ENCODE peak calls at places on chromosomes 1 and 21, in ten cellular contexts. One of them, this sample, is unnamed.

GRCh38 chr1:11458811-11459275 is 20.1 kb upstream of the DISP3 start:
- DNase-seq in substantia nigra: peak; percentile 50
- DNase-seq in small intestine: no peak
- DNase-seq in colonic mucosa: no peak
- DNase-seq in CD4-positive, CD25-positive, alpha-beta regulatory T cell: no peak
- DNase-seq in lung: no peak
- DNase-seq in aorta: no peak
- DNase-seq in cardiac muscle cell: peak; percentile 7
- DNase-seq in AG04450: no peak
- DNase-seq in RWPE1: no peak
- DNase-seq in this sample: no peak

GRCh38 chr1:244918422-244919319 is 54.3 kb upstream of the HNRNPU start:
- DNase-seq in colonic mucosa: peak; percentile 32
- DNase-seq in substantia nigra: peak; percentile 2
- DNase-seq in RWPE1: no peak
- DNase-seq in lung: peak; percentile 31
- DNase-seq in cardiac muscle cell: peak; percentile 29
- DNase-seq in aorta: peak; percentile 47
- DNase-seq in small intestine: peak; percentile 33
- DNase-seq in CD4-positive, CD25-positive, alpha-beta regulatory T cell: peak; percentile 56
- DNase-seq in AG04450: no peak
- DNase-seq in this sample: no peak

GRCh38 chr1:119275145-119275929 is 93.2 kb upstream of the HAO2 start:
- DNase-seq in cardiac muscle cell: peak; percentile 82
- DNase-seq in lung: peak; percentile 40
- DNase-seq in aorta: no peak
- DNase-seq in AG04450: peak; percentile 32
- DNase-seq in CD4-positive, CD25-positive, alpha-beta regulatory T cell: peak; percentile 59
- DNase-seq in substantia nigra: no peak
- DNase-seq in small intestine: peak; percentile 66
- DNase-seq in colonic mucosa: peak; percentile 54
- DNase-seq in RWPE1: peak; percentile 57
- DNase-seq in this sample: no peak

GRCh38 chr1:95133687-95134086 is 16.5 kb downstream of the TLCD4 start:
- DNase-seq in cardiac muscle cell: no peak
- DNase-seq in RWPE1: no peak
- DNase-seq in CD4-positive, CD25-positive, alpha-beta regulatory T cell: no peak
- DNase-seq in colonic mucosa: no peak
- DNase-seq in AG04450: no peak
- DNase-seq in aorta: no peak
- DNase-seq in small intestine: no peak
- DNase-seq in substantia nigra: no peak
- DNase-seq in lung: no peak
- DNase-seq in this sample: no peak

GRCh38 chr1:213925783-213926182 is 62.0 kb upstream of the PROX1 start:
- DNase-seq in CD4-positive, CD25-positive, alpha-beta regulatory T cell: no peak
- DNase-seq in lung: no peak
- DNase-seq in RWPE1: no peak
- DNase-seq in small intestine: no peak
- DNase-seq in colonic mucosa: no peak
- DNase-seq in AG04450: no peak
- DNase-seq in substantia nigra: no peak
- DNase-seq in aorta: no peak
- DNase-seq in cardiac muscle cell: no peak
- DNase-seq in this sample: no peak

GRCh38 chr1:180267761-180268555 is 37.9 kb downstream of the LHX4 start:
- DNase-seq in substantia nigra: no peak
- DNase-seq in RWPE1: no peak
- DNase-seq in lung: no peak
- DNase-seq in aorta: no peak
- DNase-seq in cardiac muscle cell: no peak
- DNase-seq in colonic mucosa: no peak
- DNase-seq in CD4-positive, CD25-positive, alpha-beta regulatory T cell: no peak
- DNase-seq in small intestine: no peak
- DNase-seq in AG04450: no peak
- DNase-seq in this sample: no peak

GRCh38 chr21:34199121-34199910 is 125.9 kb downstream of the MRPS6 start:
- DNase-seq in substantia nigra: no peak
- DNase-seq in small intestine: no peak
- DNase-seq in colonic mucosa: no peak
- DNase-seq in AG04450: no peak
- DNase-seq in cardiac muscle cell: no peak
- DNase-seq in aorta: no peak
- DNase-seq in lung: no peak
- DNase-seq in RWPE1: no peak
- DNase-seq in CD4-positive, CD25-positive, alpha-beta regulatory T cell: no peak
- DNase-seq in this sample: no peak

GRCh38 chr1:86912501-86912900 is 1.4 kb downstream of the SELENOF start:
- DNase-seq in aorta: no peak
- DNase-seq in CD4-positive, CD25-positive, alpha-beta regulatory T cell: no peak
- DNase-seq in cardiac muscle cell: peak; percentile 13
- DNase-seq in colonic mucosa: no peak
- DNase-seq in lung: no peak
- DNase-seq in substantia nigra: no peak
- DNase-seq in AG04450: no peak
- DNase-seq in small intestine: peak; percentile 15
- DNase-seq in RWPE1: no peak
- DNase-seq in this sample: no peak

GRCh38 chr21:27033467-27033866 is 66.6 kb upstream of the ADAMTS5 start:
- DNase-seq in colonic mucosa: no peak
- DNase-seq in RWPE1: no peak
- DNase-seq in lung: no peak
- DNase-seq in AG04450: no peak
- DNase-seq in cardiac muscle cell: no peak
- DNase-seq in substantia nigra: no peak
- DNase-seq in aorta: no peak
- DNase-seq in CD4-positive, CD25-positive, alpha-beta regulatory T cell: no peak
- DNase-seq in small intestine: no peak
- DNase-seq in this sample: no peak

GRCh38 chr1:11700655-11701467 is 9.4 kb downstream of the DRAXIN start:
- DNase-seq in colonic mucosa: no peak
- DNase-seq in small intestine: no peak
- DNase-seq in aorta: no peak
- DNase-seq in substantia nigra: no peak
- DNase-seq in lung: no peak
- DNase-seq in CD4-positive, CD25-positive, alpha-beta regulatory T cell: no peak
- DNase-seq in AG04450: no peak
- DNase-seq in cardiac muscle cell: no peak
- DNase-seq in RWPE1: no peak
- DNase-seq in this sample: no peak

GRCh38 chr1:183349201-183349711 is 68.9 kb downstream of the NMNAT2 start:
- DNase-seq in AG04450: no peak
- DNase-seq in CD4-positive, CD25-positive, alpha-beta regulatory T cell: no peak
- DNase-seq in small intestine: no peak
- DNase-seq in RWPE1: no peak
- DNase-seq in substantia nigra: no peak
- DNase-seq in lung: no peak
- DNase-seq in aorta: peak; percentile 50
- DNase-seq in cardiac muscle cell: peak; percentile 53
- DNase-seq in colonic mucosa: no peak
- DNase-seq in this sample: no peak

GRCh38 chr1:12477936-12478611 is 139.9 kb downstream of the DHRS3 start:
- DNase-seq in lung: peak; percentile 78
- DNase-seq in cardiac muscle cell: peak; percentile 99
- DNase-seq in substantia nigra: no peak
- DNase-seq in CD4-positive, CD25-positive, alpha-beta regulatory T cell: no peak
- DNase-seq in RWPE1: peak; percentile 84
- DNase-seq in colonic mucosa: peak; percentile 93
- DNase-seq in small intestine: peak; percentile 98
- DNase-seq in AG04450: peak; percentile 99
- DNase-seq in aorta: peak; percentile 88
- DNase-seq in this sample: peak; percentile 92

GRCh38 chr1:79517425-79518219 is 511.1 kb upstream of the ADGRL4 start:
- DNase-seq in colonic mucosa: no peak
- DNase-seq in cardiac muscle cell: no peak
- DNase-seq in aorta: no peak
- DNase-seq in substantia nigra: no peak
- DNase-seq in small intestine: no peak
- DNase-seq in AG04450: no peak
- DNase-seq in lung: no peak
- DNase-seq in RWPE1: no peak
- DNase-seq in CD4-positive, CD25-positive, alpha-beta regulatory T cell: no peak
- DNase-seq in this sample: no peak
- H3K27ac ChIP-seq in colonic mucosa: no peak overlapping the region
- H3K27ac ChIP-seq in cardiac muscle cell: no peak overlapping the region
- H3K27ac ChIP-seq in aorta: no peak overlapping the region
- H3K27ac ChIP-seq in substantia nigra: no peak overlapping the region
- H3K27ac ChIP-seq in small intestine: no peak overlapping the region
- H3K27ac ChIP-seq in AG04450: no peak overlapping the region
- H3K27ac ChIP-seq in lung: no peak overlapping the region
- H3K27ac ChIP-seq in RWPE1: no peak overlapping the region
- H3K27ac ChIP-seq in CD4-positive, CD25-positive, alpha-beta regulatory T cell: no peak overlapping the region
- H3K27ac ChIP-seq in this sample: no peak overlapping the region

DNA sequence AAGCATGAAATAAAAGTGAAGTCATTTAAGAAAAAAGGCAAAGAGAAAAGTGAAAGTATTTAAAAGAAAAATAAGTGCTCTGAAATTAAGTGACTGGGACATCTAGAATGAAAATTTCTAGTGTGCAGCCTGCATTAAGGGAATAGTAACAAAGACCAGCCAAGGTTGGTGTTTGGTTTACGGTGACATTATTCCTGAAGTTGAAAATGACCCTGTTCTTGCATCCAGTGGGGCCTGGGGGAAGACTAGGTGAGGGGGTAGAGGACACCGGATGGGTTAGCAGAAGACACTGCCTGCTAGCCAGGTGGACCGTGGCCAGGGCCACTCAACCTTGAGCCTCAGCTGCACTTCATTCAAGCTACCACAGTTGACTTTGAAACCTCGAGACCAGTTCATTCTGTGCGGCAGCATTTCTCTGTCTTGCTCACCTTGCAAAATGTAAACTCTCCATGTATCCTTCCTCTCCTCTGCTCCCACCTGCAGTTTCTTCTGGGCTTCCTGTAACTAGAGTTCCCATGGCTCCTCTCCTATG is 14.3 kb upstream of the KCNK1 start:
- DNase-seq in colonic mucosa: no peak
- DNase-seq in aorta: no peak
- DNase-seq in cardiac muscle cell: no peak
- DNase-seq in lung: no peak
- DNase-seq in CD4-positive, CD25-positive, alpha-beta regulatory T cell: no peak
- DNase-seq in small intestine: no peak
- DNase-seq in RWPE1: no peak
- DNase-seq in substantia nigra: no peak
- DNase-seq in AG04450: no peak
- DNase-seq in this sample: no peak
- H3K27ac ChIP-seq in colonic mucosa: no peak overlapping the region
- H3K27ac ChIP-seq in aorta: no peak overlapping the region
- H3K27ac ChIP-seq in cardiac muscle cell: no peak overlapping the region
- H3K27ac ChIP-seq in lung: no peak overlapping the region
- H3K27ac ChIP-seq in CD4-positive, CD25-positive, alpha-beta regulatory T cell: no peak overlapping the region
- H3K27ac ChIP-seq in small intestine: no peak overlapping the region
- H3K27ac ChIP-seq in RWPE1: no peak overlapping the region
- H3K27ac ChIP-seq in substantia nigra: no peak overlapping the region
- H3K27ac ChIP-seq in AG04450: no peak overlapping the region
- H3K27ac ChIP-seq in this sample: no peak overlapping the region

GRCh38 chr1:200891774-200892157 is 2.9 kb upstream of the INAVA start:
- DNase-seq in substantia nigra: no peak
- DNase-seq in CD4-positive, CD25-positive, alpha-beta regulatory T cell: no peak
- DNase-seq in aorta: peak; percentile 40
- DNase-seq in RWPE1: no peak
- DNase-seq in small intestine: peak; percentile 66
- DNase-seq in AG04450: no peak
- DNase-seq in cardiac muscle cell: no peak
- DNase-seq in lung: no peak
- DNase-seq in colonic mucosa: peak; percentile 79
- DNase-seq in this sample: no peak
- H3K27ac ChIP-seq in substantia nigra: no peak overlapping the region
- H3K27ac ChIP-seq in CD4-positive, CD25-positive, alpha-beta regulatory T cell: no peak overlapping the region
- H3K27ac ChIP-seq in aorta: no peak overlapping the region
- H3K27ac ChIP-seq in RWPE1: peak overlapping the region; percentile 74
- H3K27ac ChIP-seq in small intestine: peak overlapping the region; percentile 83
- H3K27ac ChIP-seq in AG04450: no peak overlapping the region
- H3K27ac ChIP-seq in cardiac muscle cell: no peak overlapping the region
- H3K27ac ChIP-seq in lung: no peak overlapping the region
- H3K27ac ChIP-seq in colonic mucosa: peak overlapping the region; percentile 44
- H3K27ac ChIP-seq in this sample: no peak overlapping the region

GRCh38 chr1:59487335-59488031 is 190.6 kb downstream of the FGGY start:
- DNase-seq in colonic mucosa: no peak
- DNase-seq in lung: no peak
- DNase-seq in CD4-positive, CD25-positive, alpha-beta regulatory T cell: peak; percentile 20
- DNase-seq in cardiac muscle cell: peak; percentile 30
- DNase-seq in small intestine: no peak
- DNase-seq in aorta: no peak
- DNase-seq in RWPE1: peak; percentile 83
- DNase-seq in substantia nigra: no peak
- DNase-seq in AG04450: no peak
- DNase-seq in this sample: no peak
- H3K27ac ChIP-seq in colonic mucosa: no peak overlapping the region
- H3K27ac ChIP-seq in lung: no peak overlapping the region
- H3K27ac ChIP-seq in CD4-positive, CD25-positive, alpha-beta regulatory T cell: no peak overlapping the region
- H3K27ac ChIP-seq in cardiac muscle cell: no peak overlapping the region
- H3K27ac ChIP-seq in small intestine: no peak overlapping the region
- H3K27ac ChIP-seq in aorta: no peak overlapping the region
- H3K27ac ChIP-seq in RWPE1: peak overlapping the region; percentile 81
- H3K27ac ChIP-seq in substantia nigra: no peak overlapping the region
- H3K27ac ChIP-seq in AG04450: no peak overlapping the region
- H3K27ac ChIP-seq in this sample: peak overlapping the region; percentile 80